ENCODE peak calls at places on chromosomes 13 and 19, in four cellular contexts. B is GM20000, L is T-helper 17 cell, E is hepatocyte. Z is an unnamed sample.

GRCh38 chr13:50080158-50080855 is 65.1 kb downstream of the KCNRG start:
- DNase-seq in B (no peak), L (no peak), E (peak), Z (peak)

GRCh38 chr19:48190288-48191284 is 20.1 kb downstream of the ZSWIM9 start:
- DNase-seq in B (peak), L (no peak), E (peak), Z (peak)

GRCh38 chr13:111099292-111099691 is 15.8 kb upstream of the ARHGEF7 start:
- DNase-seq in B (no peak), L (no peak), E (no peak), Z (no peak)

GRCh38 chr19:48954595-48955307 is at the start of gene BAX:
- DNase-seq in B (peak), L (peak), E (peak), Z (peak)

GRCh38 chr19:39138221-39139211 is 12.9 kb downstream of the PAK4 start:
- DNase-seq in B (no peak), L (no peak), E (no peak), Z (no peak)

GRCh38 chr13:98626298-98626940 is 49.5 kb upstream of the STK24 start:
- DNase-seq in B (no peak), L (no peak), E (no peak), Z (no peak)

GRCh38 chr19:410243-410781 is 1.4 kb upstream of the C2CD4C start:
- DNase-seq in B (no peak), L (no peak), E (no peak), Z (no peak)

GRCh38 chr19:11018179-11018578 is 57.3 kb downstream of the SMARCA4 start:
- DNase-seq in B (no peak), L (no peak), E (peak), Z (no peak)

GRCh38 chr19:53959176-53959757 is 3.5 kb upstream of the CACNG8 start:
- DNase-seq in B (no peak), L (no peak), E (no peak), Z (no peak)

GRCh38 chr19:40990972-40991381 is at the start of gene CYP2B6:
- DNase-seq in B (no peak), L (no peak), E (no peak), Z (no peak)

GRCh38 chr19:29326351-29326750 is 113.4 kb upstream of the UQCRFS1 start:
- DNase-seq in B (no peak), L (no peak), E (no peak), Z (no peak)

GRCh38 chr13:24148414-24149305 is 11.9 kb upstream of the SPATA13 start:
- DNase-seq in B (no peak), L (no peak), E (peak), Z (no peak)

GRCh38 chr19:48218964-48219363 is 36.7 kb downstream of the CARD8 start:
- DNase-seq in B (no peak), L (no peak), E (no peak), Z (no peak)

GRCh38 chr13:26679411-26679810 is 81.2 kb downstream of the GPR12 start:
- DNase-seq in B (no peak), L (no peak), E (no peak), Z (no peak)

GRCh38 chr13:38684714-38685113 is 2.2 kb upstream of the FREM2 start:
- DNase-seq in B (no peak), L (no peak), E (no peak), Z (no peak)

GRCh38 chr13:31477961-31478360 is 261.4 kb upstream of the RXFP2 start:
- DNase-seq in B (no peak), L (no peak), E (no peak), Z (no peak)

GRCh38 chr19:43533546-43534304 is 737 bp downstream of the ZNF575 start:
- DNase-seq in B (peak), L (peak), E (peak), Z (peak)

GRCh38 chr13:30559274-30559673 is 58.4 kb upstream of the USPL1 start:
- DNase-seq in B (no peak), L (no peak), E (no peak), Z (no peak)

GRCh38 chr19:8552810-8553209 is 24.4 kb downstream of the MYO1F start:
- DNase-seq in B (no peak), L (no peak), E (no peak), Z (peak)

GRCh38 chr13:44364601-44365000 is 9.0 kb upstream of the SERP2 start:
- DNase-seq in B (no peak), L (no peak), E (no peak), Z (no peak)

GRCh38 chr13:91690944-91691343 is 292.5 kb downstream of the GPC5 start:
- DNase-seq in B (no peak), L (no peak), E (no peak), Z (no peak)

GRCh38 chr13:113845723-113846638 is 17.9 kb downstream of the GAS6 start:
- DNase-seq in B (no peak), L (no peak), E (no peak), Z (no peak)

GRCh38 chr13:42170029-42170428 is 101.9 kb upstream of the AKAP11 start:
- DNase-seq in B (no peak), L (no peak), E (no peak), Z (no peak)

GRCh38 chr19:4059931-4060620 is 6.6 kb downstream of the ZBTB7A start:
- DNase-seq in B (no peak), L (peak), E (peak), Z (peak)

GRCh38 chr13:83221813-83222241 is 660.4 kb downstream of the SLITRK1 start:
- DNase-seq in B (no peak), L (no peak), E (no peak), Z (no peak)

GRCh38 chr19:8445488-8446001 is 770 bp downstream of the HNRNPM start:
- DNase-seq in B (peak), L (peak), E (peak), Z (peak)

GRCh38 chr19:16342002-16342715 is 17.5 kb downstream of the KLF2 start:
- DNase-seq in B (peak), L (no peak), E (peak), Z (peak)

GRCh38 chr19:49983645-49984229 is 22.8 kb upstream of the SIGLEC11 start:
- DNase-seq in B (peak), L (peak), E (peak), Z (peak)

GRCh38 chr19:17951151-17952040 is 15.5 kb upstream of the KCNN1 start:
- DNase-seq in B (peak), L (no peak), E (no peak), Z (no peak)

GRCh38 chr13:109610517-109610916 is 175.9 kb downstream of the IRS2 start:
- DNase-seq in B (no peak), L (no peak), E (peak), Z (peak)

GRCh38 chr19:20247016-20247683 is 80.1 kb downstream of the ZNF486 start:
- DNase-seq in B (no peak), L (no peak), E (peak), Z (peak)

GRCh38 chr13:64234255-64234654 is 2818.6 kb upstream of the PCDH20 start:
- DNase-seq in B (no peak), L (no peak), E (no peak), Z (no peak)

GRCh38 chr19:48975947-48976847 is 11.1 kb downstream of the FTL start:
- DNase-seq in B (no peak), L (no peak), E (no peak), Z (peak)

GRCh38 chr13:97583884-97584497 is 150.0 kb downstream of the RAP2A start:
- DNase-seq in B (no peak), L (no peak), E (peak), Z (no peak)

GRCh38 chr19:21092107-21092506 is 10.1 kb downstream of the ZNF714 start:
- DNase-seq in B (no peak), L (no peak), E (peak), Z (no peak)

GRCh38 chr13:33536639-33537425 is 251.3 kb upstream of the STARD13 start:
- DNase-seq in B (no peak), L (no peak), E (no peak), Z (no peak)

GRCh38 chr13:22757530-22758120 is 423.2 kb upstream of the SGCG start:
- DNase-seq in B (no peak), L (no peak), E (peak), Z (no peak)

GRCh38 chr13:113862766-113863510 is 938 bp downstream of the GAS6 start:
- DNase-seq in B (peak), L (no peak), E (peak), Z (peak)